ENCODE peak calls at places on chromosomes 5 and 9, in four cellular contexts. One of them, this sample, is unnamed.

GRCh38 chr9:101716629-101717028 is 21.8 kb downstream of the GRIN3A start:
- DNase-seq in fibroblast of pulmonary artery: no peak
- DNase-seq in A172: peak; percentile 29
- DNase-seq in activated CD4-positive, alpha-beta T cell treated with anti-CD3 and anti-CD28 coated beads, Interleukin-2, amount 50 U/mL, for 1 hour: no peak
- DNase-seq in this sample: no peak

GRCh38 chr9:134634190-134634589 is 7.4 kb upstream of the COL5A1 start:
- DNase-seq in A172: no peak
- DNase-seq in activated CD4-positive, alpha-beta T cell treated with anti-CD3 and anti-CD28 coated beads, Interleukin-2, amount 50 U/mL, for 1 hour: no peak
- DNase-seq in fibroblast of pulmonary artery: no peak
- DNase-seq in this sample: no peak

GRCh38 chr9:4339783-4340335 is 40.0 kb upstream of the GLIS3 start:
- DNase-seq in fibroblast of pulmonary artery: peak; percentile 13
- DNase-seq in A172: no peak
- DNase-seq in activated CD4-positive, alpha-beta T cell treated with anti-CD3 and anti-CD28 coated beads, Interleukin-2, amount 50 U/mL, for 1 hour: no peak
- DNase-seq in this sample: no peak

GRCh38 chr9:115086461-115086860 is 31.5 kb downstream of the TNC start:
- DNase-seq in A172: no peak
- DNase-seq in activated CD4-positive, alpha-beta T cell treated with anti-CD3 and anti-CD28 coated beads, Interleukin-2, amount 50 U/mL, for 1 hour: no peak
- DNase-seq in fibroblast of pulmonary artery: no peak
- DNase-seq in this sample: no peak

GRCh38 chr9:81682797-81683196 is 6.5 kb downstream of the TLE1 start:
- DNase-seq in fibroblast of pulmonary artery: peak; percentile 58
- DNase-seq in A172: peak; percentile 44
- DNase-seq in activated CD4-positive, alpha-beta T cell treated with anti-CD3 and anti-CD28 coated beads, Interleukin-2, amount 50 U/mL, for 1 hour: no peak
- DNase-seq in this sample: no peak

GRCh38 chr5:150616506-150616905 is 24.0 kb upstream of the SYNPO start:
- DNase-seq in activated CD4-positive, alpha-beta T cell treated with anti-CD3 and anti-CD28 coated beads, Interleukin-2, amount 50 U/mL, for 1 hour: no peak
- DNase-seq in A172: no peak
- DNase-seq in fibroblast of pulmonary artery: no peak
- DNase-seq in this sample: no peak

GRCh38 chr5:74949976-74950375 is 83.8 kb upstream of the FAM169A start:
- DNase-seq in A172: peak; percentile 21
- DNase-seq in activated CD4-positive, alpha-beta T cell treated with anti-CD3 and anti-CD28 coated beads, Interleukin-2, amount 50 U/mL, for 1 hour: no peak
- DNase-seq in fibroblast of pulmonary artery: no peak
- DNase-seq in this sample: no peak

GRCh38 chr5:32711693-32712462 is 757 bp downstream of the NPR3 start:
- DNase-seq in fibroblast of pulmonary artery: no peak
- DNase-seq in A172: no peak
- DNase-seq in activated CD4-positive, alpha-beta T cell treated with anti-CD3 and anti-CD28 coated beads, Interleukin-2, amount 50 U/mL, for 1 hour: no peak
- DNase-seq in this sample: no peak

GRCh38 chr5:3197699-3198098 is 397.9 kb upstream of the IRX1 start:
- DNase-seq in A172: no peak
- DNase-seq in fibroblast of pulmonary artery: no peak
- DNase-seq in activated CD4-positive, alpha-beta T cell treated with anti-CD3 and anti-CD28 coated beads, Interleukin-2, amount 50 U/mL, for 1 hour: no peak
- DNase-seq in this sample: no peak

GRCh38 chr5:148778891-148779290 is 47.5 kb upstream of the ADRB2 start:
- DNase-seq in A172: no peak
- DNase-seq in fibroblast of pulmonary artery: no peak
- DNase-seq in activated CD4-positive, alpha-beta T cell treated with anti-CD3 and anti-CD28 coated beads, Interleukin-2, amount 50 U/mL, for 1 hour: no peak
- DNase-seq in this sample: no peak

GRCh38 chr9:107946364-107947137 is 457.0 kb upstream of the KLF4 start:
- DNase-seq in A172: no peak
- DNase-seq in fibroblast of pulmonary artery: no peak
- DNase-seq in activated CD4-positive, alpha-beta T cell treated with anti-CD3 and anti-CD28 coated beads, Interleukin-2, amount 50 U/mL, for 1 hour: no peak
- DNase-seq in this sample: no peak